ENCODE peak calls at places on chromosomes 11 and 22, in nine cellular contexts. L, I, X, E, A, M, F, N and K are unnamed samples. For H3K36me3, the result is how much of the 10 kb centered on the place peaks cover.

GRCh38 chr22:48096411-48096810 is 1334.0 kb downstream of the TBC1D22A start:
- DNase-seq in L (no peak), I (no peak), X (no peak), E (no peak), A (no peak), M (no peak), F (no peak), N (no peak), K (no peak)

GRCh38 chr11:93845181-93846092 is 5.0 kb downstream of the VSTM5 start:
- DNase-seq in L (no peak), I (no peak), X (peak), E (no peak), A (no peak), M (no peak), F (no peak), N (no peak), K (no peak)

GRCh38 chr11:15208570-15209222 is 94.0 kb downstream of the INSC start:
- DNase-seq in L (peak), I (peak), X (peak), E (peak), A (peak), M (peak), F (peak), N (peak), K (no peak)

GRCh38 chr11:92401507-92401906 is 176.9 kb downstream of the FAT3 start:
- DNase-seq in L (no peak), I (no peak), X (no peak), E (no peak), A (no peak), M (no peak), F (no peak), N (peak), K (no peak)

GRCh38 chr11:114202011-114202609 is 94.1 kb upstream of the NNMT start:
- DNase-seq in L (no peak), I (no peak), X (no peak), E (no peak), A (no peak), M (no peak), F (no peak), N (no peak), K (no peak)

GRCh38 chr11:117096973-117097566 is 1.2 kb downstream of the SIK3 start:
- DNase-seq in L (no peak), I (no peak), X (no peak), E (no peak), A (no peak), M (no peak), F (no peak), N (no peak), K (no peak)

GRCh38 chr11:78595431-78596130 is 20.9 kb upstream of the NARS2 start:
- DNase-seq in L (no peak), I (no peak), X (no peak), E (no peak), A (no peak), M (peak), F (no peak), N (peak), K (peak)

GRCh38 chr11:108973402-108974119 is 308.7 kb downstream of the DDX10 start:
- DNase-seq in L (no peak), I (no peak), X (peak), E (no peak), A (no peak), M (peak), F (no peak), N (no peak), K (peak)

GRCh38 chr22:41403532-41404318 is 22.0 kb downstream of the TEF start:
- DNase-seq in L (peak), I (peak), X (peak), E (peak), A (peak), M (peak), F (peak), N (peak), K (no peak)

GRCh38 chr11:57792060-57792541 is 30.5 kb downstream of the CTNND1 start:
- DNase-seq in L (peak), I (peak), X (no peak), E (peak), A (no peak), M (peak), F (peak), N (no peak), K (no peak)

GRCh38 chr11:76962583-76963416 is 71.4 kb upstream of the B3GNT6 start:
- DNase-seq in L (no peak), I (no peak), X (peak), E (peak), A (no peak), M (no peak), F (peak), N (no peak), K (no peak)

GRCh38 chr22:27238935-27239510 is 562.5 kb downstream of the MN1 start:
- DNase-seq in L (peak), I (peak), X (peak), E (no peak), A (peak), M (peak), F (no peak), N (no peak), K (peak)

GRCh38 chr11:12979928-12980689 is 29.0 kb upstream of the RASSF10 start:
- DNase-seq in L (no peak), I (no peak), X (peak), E (no peak), A (no peak), M (no peak), F (no peak), N (no peak), K (no peak)

DNA sequence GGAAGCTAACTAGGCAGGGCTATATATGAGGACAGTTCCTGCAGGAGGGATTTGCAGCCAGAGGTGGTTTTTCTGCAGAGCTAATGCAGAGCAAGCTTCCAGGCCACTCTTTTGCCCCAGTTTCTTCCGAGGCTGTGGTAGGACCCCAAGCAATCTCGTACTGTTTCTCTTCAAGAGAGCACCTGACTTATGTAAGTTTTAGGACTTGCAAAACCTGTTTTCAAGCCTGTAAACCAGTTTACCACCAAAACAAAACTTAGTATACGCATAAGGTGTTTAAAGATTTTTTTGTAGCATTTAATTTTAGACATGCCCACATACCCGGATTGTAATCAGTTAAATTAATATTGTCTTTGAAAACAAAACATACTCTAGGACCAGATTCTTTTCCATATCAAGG is 7.7 kb upstream of the APLP2 start:
- DNase-seq in L (no peak), I (no peak), X (peak), E (no peak), A (no peak), M (no peak), F (no peak), N (no peak), K (no peak)
- H3K4me3 ChIP-seq in L (no peak), I (no peak), X (no peak), E (no peak), A (no peak), M (no peak), F (no peak), N (no peak), K (no peak)

GRCh38 chr22:19068784-19069271 is 53.4 kb downstream of the DGCR2 start:
- DNase-seq in L (no peak), I (no peak), X (no peak), E (no peak), A (no peak), M (no peak), F (no peak), N (no peak), K (no peak)

GRCh38 chr22:19066531-19067271 is 55.5 kb downstream of the DGCR2 start:
- DNase-seq in L (no peak), I (no peak), X (peak), E (no peak), A (no peak), M (peak), F (no peak), N (no peak), K (peak)

GRCh38 chr22:19070397-19071169 is 51.6 kb downstream of the DGCR2 start:
- DNase-seq in L (no peak), I (no peak), X (no peak), E (no peak), A (no peak), M (no peak), F (no peak), N (no peak), K (no peak)

GRCh38 chr22:19067696-19068348 is 54.4 kb downstream of the DGCR2 start:
- DNase-seq in L (no peak), I (no peak), X (no peak), E (no peak), A (no peak), M (no peak), F (no peak), N (no peak), K (no peak)

GRCh38 chr22:19069451-19069850 is 52.8 kb downstream of the DGCR2 start:
- DNase-seq in L (no peak), I (no peak), X (no peak), E (no peak), A (no peak), M (no peak), F (no peak), N (no peak), K (no peak)
- H3K36me3 ChIP-seq in L (under half), I (half or more), X (under half), E (half or more), A (under half), M (under half), F (under half), N (under half), K (under half)

DNA sequence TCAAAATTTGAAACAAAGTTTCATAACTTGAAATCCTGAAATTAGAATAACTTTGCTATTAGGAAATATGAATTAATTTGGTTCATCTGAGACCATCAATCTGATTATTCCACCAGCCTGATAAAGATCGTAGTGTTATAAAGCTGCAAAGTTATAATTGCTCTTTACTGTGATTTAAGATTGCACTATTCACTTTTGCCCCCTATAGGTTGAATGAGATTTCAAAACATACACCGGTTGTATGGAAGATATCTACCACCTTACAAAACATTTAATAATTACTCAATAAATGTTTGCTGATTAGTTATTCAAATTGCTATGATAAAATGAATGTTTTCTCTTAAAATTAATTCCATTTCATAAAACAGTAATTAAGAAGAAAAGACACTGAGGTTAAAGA is 26.1 kb downstream of the APIP start:
- DNase-seq in L (no peak), I (no peak), X (peak), E (no peak), A (no peak), M (no peak), F (no peak), N (no peak), K (no peak)
- TF ChIP-seq CTCF in L (no peak), I (peak), X (peak), E (peak), A (peak), M (peak), F (peak), N (no peak), K (peak)

DNA sequence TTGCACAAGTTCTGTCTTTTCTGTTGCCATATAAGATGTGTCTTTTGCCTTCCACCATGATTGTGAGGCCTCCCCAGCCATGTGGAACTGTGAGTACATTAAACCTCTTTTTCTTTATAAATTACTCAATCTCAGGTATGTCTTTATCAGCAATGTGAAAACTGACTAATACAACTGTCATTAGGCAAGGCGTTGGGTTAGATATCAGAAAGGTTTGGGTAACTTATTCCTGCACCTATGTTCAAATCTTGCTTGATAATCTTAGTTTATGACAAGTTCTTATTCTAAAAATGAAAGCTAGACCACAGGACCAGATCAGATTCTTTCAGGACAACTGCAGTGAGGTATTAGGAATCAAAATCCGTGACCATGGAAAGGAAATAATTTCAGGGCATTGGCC is 160.6 kb upstream of the BDNF start:
- DNase-seq in L (no peak), I (no peak), X (no peak), E (no peak), A (no peak), M (no peak), F (no peak), N (no peak), K (no peak)
- H3K4me3 ChIP-seq in L (no peak), I (no peak), X (no peak), E (no peak), A (no peak), M (no peak), F (no peak), N (no peak), K (no peak)

DNA sequence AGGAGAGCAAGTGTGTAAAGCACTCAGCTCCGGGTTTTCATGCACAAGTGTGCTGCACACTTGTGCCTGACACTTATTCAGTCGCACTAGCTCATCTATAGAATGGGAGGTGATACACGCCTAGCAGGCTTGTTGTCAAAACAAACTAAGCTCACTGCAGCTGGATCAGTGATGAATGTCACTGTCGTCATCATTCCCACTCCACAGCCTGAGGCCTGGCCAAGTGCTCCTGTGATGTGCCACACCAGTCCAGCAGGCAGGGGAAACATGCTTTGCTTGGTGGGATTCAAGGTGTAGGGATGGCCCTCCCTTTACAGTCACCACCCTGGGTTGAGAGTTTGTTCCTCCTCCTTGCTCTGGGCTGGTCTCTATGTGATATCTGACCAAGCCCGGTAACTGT is 6.8 kb downstream of the MPST start:
- DNase-seq in L (peak), I (peak), X (no peak), E (no peak), A (no peak), M (no peak), F (no peak), N (no peak), K (no peak)
- H3K36me3 ChIP-seq in L (half or more), I (under half), X (under half), E (half or more), A (under half), M (under half), F (under half), N (under half), K (under half)

DNA sequence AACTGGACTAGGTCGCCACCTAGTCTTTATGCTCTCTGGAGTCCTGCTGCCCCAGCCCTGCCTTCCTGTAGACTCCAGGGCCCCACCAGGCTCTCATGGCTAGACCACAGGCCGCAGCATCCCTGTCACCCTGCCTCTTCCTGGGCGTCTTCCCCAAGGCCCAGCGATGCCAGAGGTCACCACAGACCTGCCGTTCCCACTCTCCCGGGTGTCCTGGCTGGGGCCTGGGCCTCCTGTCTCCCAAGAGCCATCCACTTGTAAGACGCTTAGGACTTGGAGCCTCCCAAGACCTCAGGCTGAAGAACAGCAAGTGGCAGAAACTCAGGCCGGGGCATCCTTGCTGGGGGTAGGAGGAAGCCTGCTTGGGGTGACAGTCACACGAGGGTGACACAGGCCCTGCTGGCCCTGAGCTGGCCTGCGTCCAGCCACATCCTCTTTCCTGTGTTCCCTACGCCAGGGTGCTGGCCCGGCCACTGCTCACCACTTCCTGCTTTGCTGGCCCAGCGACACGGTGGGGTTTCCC is 2.0 kb upstream of the TCIRG1 start:
- DNase-seq in L (peak), I (peak), X (no peak), E (peak), A (no peak), M (no peak), F (no peak), N (no peak), K (no peak)
- TF ChIP-seq CTCF in L (no peak), I (no peak), X (no peak), E (no peak), A (no peak), M (no peak), F (no peak), N (no peak), K (no peak)

DNA sequence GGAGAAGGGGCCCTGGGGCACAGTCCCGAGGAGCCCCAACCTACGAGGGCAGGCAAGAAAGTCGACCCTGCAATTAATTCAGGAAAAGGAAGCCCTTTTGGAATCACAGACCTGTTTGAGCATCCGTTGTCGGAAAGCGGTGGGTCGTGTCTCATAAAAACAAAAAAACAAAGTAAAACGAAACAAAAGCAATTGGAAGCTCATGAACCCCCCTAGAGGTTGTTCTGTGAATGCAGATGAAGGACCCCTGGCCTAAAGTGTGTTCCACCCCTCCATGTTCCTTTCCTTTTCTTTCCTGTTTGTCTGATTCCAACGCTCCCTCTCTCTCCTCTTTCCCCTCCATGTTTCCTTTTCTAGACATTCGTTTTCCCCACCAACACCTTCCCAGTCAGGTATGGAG is 203.7 kb downstream of the GRIK4 start:
- DNase-seq in L (no peak), I (no peak), X (peak), E (no peak), A (no peak), M (no peak), F (no peak), N (peak), K (no peak)
- H3K4me3 ChIP-seq in L (peak), I (no peak), X (no peak), E (peak), A (no peak), M (no peak), F (no peak), N (no peak), K (no peak)

GRCh38 chr22:21673534-21674321 is 7.9 kb downstream of the PPIL2 start:
- DNase-seq in L (no peak), I (no peak), X (no peak), E (no peak), A (no peak), M (no peak), F (no peak), N (no peak), K (no peak)
- H3K36me3 ChIP-seq in L (half or more), I (half or more), X (under half), E (half or more), A (under half), M (under half), F (under half), N (under half), K (under half)